ENCODE peak calls at places on chromosomes 16 and 17, in eight cellular contexts. R is cardiac muscle cell, L is A549, X is fibroblast of lung, J is PC-3, U is endothelial cell of umbilical vein, Y is Panc1, B is transverse colon. O is an unnamed sample.

GRCh38 chr16:85185281-85185680 is 73.0 kb upstream of the CIBAR2 start:
- DNase-seq in R (no peak), L (no peak), X (no peak), J (no peak), U (no peak), Y (no peak), B (no peak), O (no peak)

GRCh38 chr17:9217151-9218067 is 196.1 kb downstream of the NTN1 start:
- DNase-seq in R (no peak), L (no peak), X (peak), J (no peak), U (no peak), Y (no peak), B (no peak), O (peak)

GRCh38 chr16:56637814-56638750 is at the start of gene MT1A:
- DNase-seq in R (peak), L (peak), X (peak), J (no peak), U (peak), Y (no peak), B (peak), O (no peak)

GRCh38 chr17:49371178-49371834 is 9.3 kb upstream of the ZNF652 start:
- DNase-seq in R (no peak), L (no peak), X (no peak), J (no peak), U (no peak), Y (no peak), B (no peak), O (no peak)

GRCh38 chr17:51734462-51734861 is 424.1 kb downstream of the CA10 start:
- DNase-seq in R (no peak), L (no peak), X (no peak), J (peak), U (no peak), Y (no peak), B (no peak), O (no peak)

GRCh38 chr16:87170310-87170709 is 146.9 kb downstream of the C16orf95 start:
- DNase-seq in R (no peak), L (no peak), X (no peak), J (no peak), U (no peak), Y (no peak), B (no peak), O (no peak)

GRCh38 chr17:16980813-16981731 is 9.2 kb upstream of the TNFRSF13B start:
- DNase-seq in R (no peak), L (no peak), X (no peak), J (peak), U (no peak), Y (no peak), B (peak), O (no peak)

GRCh38 chr16:75273054-75273925 is 21.9 kb upstream of the BCAR1 start:
- DNase-seq in R (no peak), L (no peak), X (peak), J (peak), U (peak), Y (no peak), B (no peak), O (no peak)

GRCh38 chr17:68542698-68543463 is 30.7 kb downstream of the PRKAR1A start:
- DNase-seq in R (no peak), L (no peak), X (no peak), J (peak), U (no peak), Y (no peak), B (no peak), O (no peak)

GRCh38 chr17:19897108-19897854 is 29.5 kb upstream of the ULK2 start:
- DNase-seq in R (no peak), L (no peak), X (peak), J (peak), U (no peak), Y (no peak), B (peak), O (no peak)

GRCh38 chr16:1763521-1764511 is 7.5 kb downstream of the NME3 start:
- DNase-seq in R (peak), L (no peak), X (peak), J (no peak), U (no peak), Y (no peak), B (no peak), O (no peak)

DNA sequence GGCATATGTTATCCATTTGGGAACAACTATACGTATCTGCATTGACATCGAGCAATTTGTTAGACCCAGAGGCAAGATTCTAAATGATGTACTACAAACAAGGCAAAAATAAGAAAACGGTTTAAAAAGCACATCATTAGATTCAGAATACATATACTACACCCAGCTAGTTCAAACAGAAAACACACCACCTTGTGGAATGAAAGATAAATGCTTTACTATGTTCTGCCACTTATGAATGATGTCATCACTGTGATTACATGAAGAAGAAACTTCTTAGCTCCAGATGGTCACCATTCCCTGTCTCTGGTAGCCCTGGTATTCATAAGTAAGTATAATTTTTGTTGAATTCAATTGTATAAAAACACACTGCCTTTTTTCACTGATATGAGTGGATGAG is 7.8 kb downstream of the NACA2 start:
- DNase-seq in R (peak), L (peak), X (peak), J (peak), U (peak), Y (no peak), B (no peak), O (peak)
- TF ChIP-seq CTCF in R (peak), L (peak), X (peak), J (peak), U (peak), Y (peak), B (no peak), O (peak)

DNA sequence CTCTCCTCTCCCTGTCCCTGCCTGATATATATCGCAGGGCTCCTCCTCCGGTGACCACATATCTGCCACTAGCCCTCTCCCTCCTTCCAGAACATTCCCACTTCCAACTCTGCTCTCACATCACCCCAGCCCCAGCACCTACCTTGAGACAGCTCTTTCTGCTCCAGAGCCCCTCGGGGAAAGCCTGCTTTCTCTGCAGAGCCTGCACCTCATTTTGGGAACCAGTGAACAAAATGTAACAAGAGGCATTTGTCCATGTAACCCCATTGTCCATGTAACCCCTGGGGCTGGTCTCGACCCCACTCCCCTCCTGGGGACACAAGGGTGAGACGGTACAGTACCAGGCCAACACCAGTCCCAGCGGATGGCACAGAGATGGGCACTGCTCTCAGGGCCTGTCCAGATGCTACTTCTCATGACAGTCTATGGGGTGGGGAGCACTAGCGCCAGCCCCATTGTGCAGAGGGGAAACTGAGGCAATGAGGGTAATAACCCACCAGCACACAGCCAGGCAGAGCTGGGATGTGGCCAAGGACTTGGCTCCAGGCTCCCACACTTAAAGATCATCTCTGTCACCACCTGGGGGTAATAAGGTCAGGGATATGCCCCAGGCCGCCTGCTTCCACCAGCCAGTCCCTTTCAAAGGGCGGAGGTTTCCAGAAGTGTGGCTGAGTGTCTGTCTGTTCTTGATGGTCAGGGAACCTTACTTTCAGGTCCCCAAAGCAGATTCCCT is 42.8 kb downstream of the TBC1D16 start:
- DNase-seq in R (no peak), L (no peak), X (no peak), J (no peak), U (no peak), Y (no peak), B (no peak), O (no peak)
- H3K4me3 ChIP-seq in R (no peak), L (peak), X (peak), J (peak), U (no peak), Y (peak), B (peak), O (peak)

GRCh38 chr17:73278465-73279453 is 17.1 kb upstream of the CPSF4L start:
- DNase-seq in R (peak), L (no peak), X (peak), J (peak), U (peak), Y (no peak), B (peak), O (no peak)

GRCh38 chr17:73280191-73280590 is 18.5 kb upstream of the CPSF4L start:
- DNase-seq in R (no peak), L (no peak), X (no peak), J (no peak), U (no peak), Y (no peak), B (no peak), O (no peak)

GRCh38 chr17:73279704-73280103 is 18.0 kb upstream of the CPSF4L start:
- DNase-seq in R (no peak), L (no peak), X (no peak), J (no peak), U (no peak), Y (no peak), B (no peak), O (no peak)

GRCh38 chr17:73274490-73274889 is 12.8 kb upstream of the CPSF4L start:
- DNase-seq in R (no peak), L (no peak), X (no peak), J (no peak), U (no peak), Y (no peak), B (no peak), O (no peak)

DNA sequence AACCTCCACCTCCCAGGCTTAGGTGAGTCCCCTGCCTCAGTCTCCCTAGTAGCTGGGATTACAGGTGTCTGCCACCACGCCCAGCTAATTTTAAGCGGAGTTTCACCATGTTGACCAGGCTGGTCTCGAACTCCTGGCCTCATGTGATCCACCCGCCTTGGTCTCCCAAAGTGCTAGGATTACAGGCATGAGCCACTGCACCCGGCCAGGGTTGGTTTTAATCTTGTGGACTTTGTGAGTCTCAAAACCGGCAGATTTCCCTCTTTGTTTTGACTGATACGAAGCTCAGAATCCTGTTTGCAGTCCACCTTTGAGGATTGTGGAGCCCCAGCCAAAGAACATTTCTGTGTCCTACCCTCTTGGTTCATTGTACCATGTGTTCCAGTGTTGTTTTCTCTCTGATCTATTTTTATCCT is 16.4 kb upstream of the CPSF4L start:
- DNase-seq in R (no peak), L (no peak), X (no peak), J (no peak), U (no peak), Y (no peak), B (no peak), O (no peak)
- H3K27ac ChIP-seq in R (peak), L (no peak), X (no peak), J (no peak), U (no peak), Y (peak), B (peak), O (no peak)

GRCh38 chr17:44995602-44996001 is 27.5 kb upstream of the C1QL1 start:
- DNase-seq in R (no peak), L (no peak), X (no peak), J (no peak), U (no peak), Y (no peak), B (no peak), O (no peak)

GRCh38 chr17:44996304-44996703 is 28.2 kb upstream of the C1QL1 start:
- DNase-seq in R (no peak), L (no peak), X (no peak), J (no peak), U (no peak), Y (no peak), B (no peak), O (no peak)

GRCh38 chr17:44999433-44999832 is 31.3 kb upstream of the C1QL1 start:
- DNase-seq in R (no peak), L (no peak), X (no peak), J (no peak), U (no peak), Y (no peak), B (no peak), O (no peak)

GRCh38 chr17:44998646-44999045 is 30.5 kb upstream of the C1QL1 start:
- DNase-seq in R (no peak), L (no peak), X (no peak), J (no peak), U (no peak), Y (no peak), B (no peak), O (no peak)

DNA sequence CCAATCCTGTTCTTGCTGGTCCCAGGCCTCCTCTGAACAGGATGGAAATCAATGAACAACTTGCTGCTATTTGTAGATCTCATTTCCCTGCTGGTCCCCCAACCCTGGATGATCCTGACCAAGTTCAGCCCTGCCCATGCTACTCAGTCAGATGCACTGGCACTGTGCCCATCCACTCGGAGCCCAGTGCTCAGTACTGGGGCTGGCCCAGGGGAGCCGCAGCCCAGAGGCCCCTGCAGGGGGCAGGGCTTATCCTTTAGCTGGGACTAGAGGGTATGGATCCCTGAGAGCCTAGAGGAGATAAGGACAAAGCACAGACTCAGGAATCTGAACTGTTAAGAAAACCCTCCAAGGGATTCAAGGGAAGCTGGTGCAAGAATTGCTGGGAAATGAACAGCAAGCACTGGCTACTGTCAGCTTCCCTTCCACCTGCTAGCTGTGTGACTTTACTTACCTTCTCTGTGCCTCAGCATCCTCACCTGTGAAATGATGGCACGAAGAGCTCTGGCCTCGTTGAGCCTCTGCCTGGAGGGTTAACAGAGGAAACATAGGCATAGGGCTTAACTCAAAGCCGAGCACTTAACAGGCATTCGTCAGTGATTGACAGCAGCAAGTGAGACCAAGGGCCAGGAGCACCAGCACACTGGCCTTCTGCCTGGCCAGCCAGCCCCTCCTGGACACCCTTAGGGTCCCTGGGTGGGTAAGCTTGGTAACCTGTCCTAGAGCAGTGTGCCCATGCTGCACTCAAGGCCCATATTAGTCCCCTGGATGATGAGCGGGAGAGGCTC is 29.8 kb upstream of the C1QL1 start:
- DNase-seq in R (peak), L (no peak), X (peak), J (no peak), U (no peak), Y (no peak), B (no peak), O (no peak)
- TF ChIP-seq CTCF in R (peak), L (no peak), X (no peak), J (no peak), U (no peak), Y (no peak), B (no peak), O (no peak)

O was measured in AG04450.